ENCODE peak calls at places on chromosome 22, in four cellular contexts. One of them, this sample, is unnamed.

GRCh38 chr22:40114411-40114810 is 63.3 kb upstream of the TNRC6B start:
- DNase-seq in Panc1: no peak
- DNase-seq in AG04450: no peak
- DNase-seq in esophagus squamous epithelium: no peak
- DNase-seq in this sample: no peak

GRCh38 chr22:24985824-24986214 is 33.3 kb downstream of the KIAA1671 start:
- DNase-seq in Panc1: no peak
- DNase-seq in AG04450: no peak
- DNase-seq in esophagus squamous epithelium: no peak
- DNase-seq in this sample: no peak

GRCh38 chr22:42364641-42365336 is 67.4 kb downstream of the NFAM1 start:
- DNase-seq in Panc1: no peak
- DNase-seq in AG04450: no peak
- DNase-seq in esophagus squamous epithelium: no peak
- DNase-seq in this sample: no peak

GRCh38 chr22:39453765-39454378 is 2.9 kb upstream of the MGAT3 start:
- DNase-seq in Panc1: no peak
- DNase-seq in AG04450: no peak
- DNase-seq in esophagus squamous epithelium: no peak
- DNase-seq in this sample: no peak

GRCh38 chr22:19965771-19966709 is 24.4 kb upstream of the TXNRD2 start:
- DNase-seq in Panc1: no peak
- DNase-seq in AG04450: no peak
- DNase-seq in esophagus squamous epithelium: no peak
- DNase-seq in this sample: no peak

GRCh38 chr22:30354644-30355043 is 2.0 kb downstream of the SF3A1 start:
- DNase-seq in Panc1: no peak
- DNase-seq in AG04450: no peak
- DNase-seq in esophagus squamous epithelium: no peak
- DNase-seq in this sample: no peak

GRCh38 chr22:49969751-49970527 is 9.4 kb downstream of the PIM3 start:
- DNase-seq in Panc1: no peak
- DNase-seq in AG04450: no peak
- DNase-seq in esophagus squamous epithelium: no peak
- DNase-seq in this sample: peak

GRCh38 chr22:49693848-49694247 is 133.8 kb downstream of the BRD1 start:
- DNase-seq in Panc1: no peak
- DNase-seq in AG04450: no peak
- DNase-seq in esophagus squamous epithelium: no peak
- DNase-seq in this sample: no peak

GRCh38 chr22:17260291-17260690 is 41.1 kb upstream of the ADA2 start:
- DNase-seq in Panc1: no peak
- DNase-seq in AG04450: no peak
- DNase-seq in esophagus squamous epithelium: no peak
- DNase-seq in this sample: no peak

GRCh38 chr22:41910050-41910598 is 4.8 kb downstream of the SHISA8 start:
- DNase-seq in Panc1: no peak
- DNase-seq in AG04450: no peak
- DNase-seq in esophagus squamous epithelium: no peak
- DNase-seq in this sample: peak

GRCh38 chr22:27107824-27108223 is 450.4 kb downstream of the MIAT start:
- DNase-seq in Panc1: no peak
- DNase-seq in AG04450: no peak
- DNase-seq in esophagus squamous epithelium: no peak
- DNase-seq in this sample: peak

GRCh38 chr22:22058649-22059475 is 76.3 kb upstream of the TOP3B start:
- DNase-seq in Panc1: no peak
- DNase-seq in AG04450: no peak
- DNase-seq in esophagus squamous epithelium: no peak
- DNase-seq in this sample: no peak

GRCh38 chr22:32240461-32240860 is 14.7 kb downstream of the SLC5A4 start:
- DNase-seq in Panc1: no peak
- DNase-seq in AG04450: no peak
- DNase-seq in esophagus squamous epithelium: no peak
- DNase-seq in this sample: no peak

GRCh38 chr22:46976598-46976997 is 214.1 kb downstream of the TBC1D22A start:
- DNase-seq in Panc1: no peak
- DNase-seq in AG04450: no peak
- DNase-seq in esophagus squamous epithelium: no peak
- DNase-seq in this sample: no peak

GRCh38 chr22:44192098-44192810 is 11.5 kb downstream of the PARVG start:
- DNase-seq in Panc1: no peak
- DNase-seq in AG04450: no peak
- DNase-seq in esophagus squamous epithelium: no peak
- DNase-seq in this sample: no peak

GRCh38 chr22:27220349-27220748 is 563.0 kb downstream of the MIAT start:
- DNase-seq in Panc1: no peak
- DNase-seq in AG04450: peak
- DNase-seq in esophagus squamous epithelium: no peak
- DNase-seq in this sample: no peak

GRCh38 chr22:40855960-40856512 is 403 bp downstream of the ST13 start:
- DNase-seq in Panc1: no peak
- DNase-seq in AG04450: no peak
- DNase-seq in esophagus squamous epithelium: no peak
- DNase-seq in this sample: peak

DNA sequence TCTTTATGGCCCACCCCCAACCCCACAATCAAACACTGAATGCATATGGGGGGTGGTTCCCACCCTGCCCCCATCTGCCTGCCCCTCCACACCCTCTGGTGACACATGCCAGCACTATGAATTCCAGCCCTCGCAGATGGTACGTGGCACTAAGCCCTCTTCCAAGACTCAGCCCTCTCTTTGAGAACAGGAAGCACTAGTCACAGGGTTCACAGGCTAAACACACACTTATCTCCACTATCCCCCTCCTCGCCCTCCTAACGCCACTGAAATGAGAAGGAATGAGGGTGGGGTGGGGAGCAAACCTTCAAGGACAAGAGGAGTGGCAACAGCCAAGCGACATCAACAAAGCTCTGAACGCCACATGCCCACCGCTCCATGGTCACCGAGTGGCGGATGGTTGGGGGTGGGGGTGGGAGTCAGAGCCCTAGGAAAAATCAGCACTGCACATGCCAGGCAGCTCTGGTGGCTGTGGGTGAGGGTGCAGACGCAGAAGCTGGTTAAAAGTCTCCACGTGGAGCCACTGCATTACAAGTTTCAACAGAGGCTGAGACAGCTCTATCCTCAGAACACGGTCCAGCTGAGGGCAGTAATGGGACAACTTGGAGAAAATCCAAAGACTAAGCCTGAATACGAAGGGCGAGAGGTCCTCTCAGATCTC is 33.6 kb downstream of the TMEM184B start:
- DNase-seq in Panc1: no peak
- DNase-seq in AG04450: peak
- DNase-seq in esophagus squamous epithelium: no peak
- DNase-seq in this sample: peak
- TF ChIP-seq CTCF in Panc1: no peak
- TF ChIP-seq CTCF in AG04450: peak
- TF ChIP-seq CTCF in esophagus squamous epithelium: peak
- TF ChIP-seq CTCF in this sample: no peak

GRCh38 chr22:36818010-36818642 is 1.3 kb upstream of the PVALB start:
- DNase-seq in Panc1: no peak
- DNase-seq in AG04450: no peak
- DNase-seq in esophagus squamous epithelium: no peak
- DNase-seq in this sample: no peak
- H3K4me3 ChIP-seq in Panc1: no peak
- H3K4me3 ChIP-seq in AG04450: no peak
- H3K4me3 ChIP-seq in esophagus squamous epithelium: no peak
- H3K4me3 ChIP-seq in this sample: no peak

GRCh38 chr22:28780296-28780695 is 7.8 kb downstream of the CCDC117 start:
- DNase-seq in Panc1: no peak
- DNase-seq in AG04450: no peak
- DNase-seq in esophagus squamous epithelium: no peak
- DNase-seq in this sample: no peak

GRCh38 chr22:28788601-28789000 is 11.8 kb downstream of the XBP1 start:
- DNase-seq in Panc1: no peak
- DNase-seq in AG04450: no peak
- DNase-seq in esophagus squamous epithelium: no peak
- DNase-seq in this sample: no peak

GRCh38 chr22:28779833-28780232 is 7.3 kb downstream of the CCDC117 start:
- DNase-seq in Panc1: no peak
- DNase-seq in AG04450: no peak
- DNase-seq in esophagus squamous epithelium: no peak
- DNase-seq in this sample: no peak

DNA sequence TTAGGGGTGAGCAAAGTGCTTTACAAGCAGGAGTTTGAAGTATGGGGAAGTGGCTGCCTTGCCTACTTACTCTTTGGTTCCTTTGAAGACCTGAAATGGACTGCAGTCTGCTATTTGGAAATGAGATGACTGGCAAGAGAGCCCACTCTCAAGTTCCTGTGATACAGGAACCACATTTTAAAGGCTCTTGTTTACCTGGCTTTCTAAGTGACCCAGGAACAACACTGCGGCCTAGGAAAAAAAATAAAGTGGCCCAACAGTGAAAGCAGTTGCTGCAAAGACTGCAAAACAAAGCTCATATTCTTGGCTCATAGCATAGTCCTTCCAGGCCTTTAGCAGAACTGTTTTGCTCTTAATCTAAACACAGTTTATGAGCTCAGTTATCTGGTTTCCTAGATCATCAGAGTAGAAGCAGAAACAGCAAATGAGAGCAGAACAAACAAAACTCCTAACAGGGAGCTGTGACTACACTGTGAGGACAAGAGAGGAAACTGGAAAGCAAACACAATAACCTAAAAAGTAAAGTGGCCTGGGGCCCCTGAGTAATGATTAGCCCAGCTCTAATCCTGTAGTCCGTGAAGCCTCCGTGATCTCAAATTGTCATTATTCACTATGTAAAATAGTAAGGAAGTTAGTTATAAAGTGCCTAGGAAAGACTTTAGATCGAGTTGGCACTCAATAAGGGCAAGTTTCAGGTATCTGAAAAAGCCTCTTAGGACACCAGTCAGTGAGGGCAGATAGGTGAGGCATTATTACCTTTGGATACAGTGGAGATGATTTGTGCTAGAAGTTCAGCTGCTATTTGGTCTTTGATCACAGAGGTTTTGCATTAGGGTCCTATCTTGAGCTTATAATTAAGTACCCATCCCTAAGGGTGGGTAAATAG is 11.5 kb downstream of the CCDC117 start:
- DNase-seq in Panc1: no peak
- DNase-seq in AG04450: peak
- DNase-seq in esophagus squamous epithelium: no peak
- DNase-seq in this sample: no peak
- H3K27ac ChIP-seq in Panc1: no peak
- H3K27ac ChIP-seq in AG04450: peak
- H3K27ac ChIP-seq in esophagus squamous epithelium: no peak
- H3K27ac ChIP-seq in this sample: peak

GRCh38 chr22:37209140-37209845 is 3.0 kb downstream of the SSTR3 start:
- DNase-seq in Panc1: no peak
- DNase-seq in AG04450: no peak
- DNase-seq in esophagus squamous epithelium: no peak
- DNase-seq in this sample: no peak
- TF ChIP-seq CTCF in Panc1: no peak
- TF ChIP-seq CTCF in AG04450: no peak
- TF ChIP-seq CTCF in esophagus squamous epithelium: no peak
- TF ChIP-seq CTCF in this sample: no peak

DNA sequence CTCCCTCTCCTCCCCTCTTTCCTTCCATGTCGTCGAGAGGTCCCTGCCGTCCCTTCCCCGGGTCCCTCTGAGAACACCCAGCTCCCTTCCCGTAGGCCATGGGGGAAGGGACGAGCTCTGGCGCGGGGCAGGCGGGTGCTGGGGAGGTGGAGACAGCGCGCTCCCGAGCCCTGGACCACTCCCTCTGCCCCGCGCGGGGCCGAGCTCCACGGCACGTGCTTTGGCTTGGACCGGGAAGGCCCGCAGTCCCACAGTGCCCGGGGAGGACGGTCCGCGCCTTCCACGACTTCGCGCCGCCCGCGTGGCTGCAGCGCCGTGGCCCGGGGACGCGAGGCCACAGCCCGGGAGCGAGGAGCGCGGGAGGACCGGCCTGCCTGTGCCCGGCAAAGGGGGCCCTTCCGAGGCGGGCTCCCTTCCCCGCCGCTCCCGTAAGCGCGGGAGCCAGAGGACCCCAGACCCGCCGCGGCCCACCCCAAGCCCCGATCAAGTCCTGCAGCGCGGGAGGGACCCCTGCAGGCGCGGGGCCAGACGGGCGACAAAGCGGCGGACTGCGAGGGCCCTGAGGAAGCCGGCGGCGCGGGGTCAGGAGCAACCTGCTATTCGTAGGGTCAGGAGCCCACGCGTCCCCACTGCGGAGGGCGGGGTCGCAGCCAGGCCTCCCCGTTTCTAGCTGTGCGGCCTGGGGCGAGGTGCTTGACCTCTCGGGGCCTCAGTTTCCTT is 110.4 kb downstream of the WNT7B start:
- DNase-seq in Panc1: no peak
- DNase-seq in AG04450: no peak
- DNase-seq in esophagus squamous epithelium: no peak
- DNase-seq in this sample: no peak
- H3K4me3 ChIP-seq in Panc1: no peak
- H3K4me3 ChIP-seq in AG04450: peak
- H3K4me3 ChIP-seq in esophagus squamous epithelium: peak
- H3K4me3 ChIP-seq in this sample: no peak

DNA sequence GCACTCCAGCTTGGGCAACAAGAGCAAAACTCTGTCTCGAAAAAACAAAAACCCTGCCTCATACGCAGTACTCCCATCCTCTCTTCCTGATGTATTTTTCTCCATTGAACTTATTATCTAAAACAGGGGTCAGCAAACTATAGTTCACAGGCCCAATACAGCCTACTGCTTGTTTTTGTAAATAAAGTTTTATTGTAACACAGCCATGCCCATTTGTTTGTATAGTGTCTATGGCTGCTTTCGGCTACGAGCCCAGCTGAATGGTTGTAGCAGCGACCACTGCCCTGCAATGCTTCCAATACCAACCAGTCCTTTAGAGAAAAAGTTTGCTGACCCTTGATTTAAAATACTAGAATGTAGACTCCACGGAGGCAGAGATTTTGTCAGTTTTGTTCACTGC is 6.1 kb downstream of the TXN2 start:
- DNase-seq in Panc1: no peak
- DNase-seq in AG04450: no peak
- DNase-seq in esophagus squamous epithelium: no peak
- DNase-seq in this sample: no peak
- H3K27ac ChIP-seq in Panc1: no peak
- H3K27ac ChIP-seq in AG04450: no peak
- H3K27ac ChIP-seq in esophagus squamous epithelium: no peak
- H3K27ac ChIP-seq in this sample: no peak

DNA sequence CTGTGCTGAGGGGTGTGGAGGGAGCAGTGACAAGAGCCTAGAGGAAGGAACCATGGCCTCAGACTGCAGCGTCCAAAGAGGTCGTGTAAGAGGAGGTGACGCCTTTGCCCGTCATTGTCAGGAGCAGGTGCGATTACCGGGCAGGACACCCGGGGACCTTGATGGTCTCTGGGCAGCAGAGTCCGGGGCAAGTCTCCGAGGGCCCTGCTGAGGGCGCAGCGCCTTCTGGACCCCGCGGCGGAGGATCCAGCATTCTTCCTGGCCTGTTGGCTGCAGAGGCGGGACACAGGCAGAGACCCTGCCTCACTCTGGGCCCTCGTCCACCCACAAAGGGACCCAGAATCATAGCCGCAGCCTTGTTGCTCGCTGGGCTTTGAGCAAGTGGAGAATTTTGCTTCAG is 1168.8 kb downstream of the BRD1 start:
- DNase-seq in Panc1: no peak
- DNase-seq in AG04450: no peak
- DNase-seq in esophagus squamous epithelium: no peak
- DNase-seq in this sample: no peak
- TF ChIP-seq CTCF in Panc1: no peak
- TF ChIP-seq CTCF in AG04450: no peak
- TF ChIP-seq CTCF in esophagus squamous epithelium: no peak
- TF ChIP-seq CTCF in this sample: no peak

GRCh38 chr22:36156119-36156514 is 4.4 kb downstream of the APOL3 start:
- DNase-seq in Panc1: no peak
- DNase-seq in AG04450: no peak
- DNase-seq in esophagus squamous epithelium: no peak
- DNase-seq in this sample: no peak
- H3K4me3 ChIP-seq in Panc1: no peak
- H3K4me3 ChIP-seq in AG04450: peak
- H3K4me3 ChIP-seq in esophagus squamous epithelium: peak
- H3K4me3 ChIP-seq in this sample: no peak

This sample was measured in body of pancreas.